ENCODE peak calls at places on chromosomes 7 and 10, in five cellular contexts. One of them, this sample, is unnamed. For H3K4me1, the result is how much of the 10 kb centered on the place peaks cover.

GRCh38 chr7:1707756-1708611 is 37.9 kb downstream of the ELFN1 start:
- DNase-seq in endothelial cell of umbilical vein: no peak
- DNase-seq in neural progenitor cell: no peak
- DNase-seq in ovary: no peak
- DNase-seq in tibial artery: peak
- DNase-seq in this sample: peak

GRCh38 chr7:114979388-114979787 is 57.5 kb downstream of the MDFIC start:
- DNase-seq in endothelial cell of umbilical vein: peak
- DNase-seq in ovary: peak
- DNase-seq in neural progenitor cell: no peak
- DNase-seq in tibial artery: peak
- DNase-seq in this sample: no peak

GRCh38 chr7:18408461-18408860 is 87.1 kb upstream of the HDAC9 start:
- DNase-seq in tibial artery: no peak
- DNase-seq in neural progenitor cell: no peak
- DNase-seq in ovary: no peak
- DNase-seq in endothelial cell of umbilical vein: peak
- DNase-seq in this sample: no peak

GRCh38 chr10:86946215-86947170 is 10.9 kb downstream of the MMRN2 start:
- DNase-seq in ovary: peak
- DNase-seq in tibial artery: peak
- DNase-seq in endothelial cell of umbilical vein: no peak
- DNase-seq in neural progenitor cell: no peak
- DNase-seq in this sample: peak

GRCh38 chr7:129144834-129145668 is 544 bp downstream of the TSPAN33 start:
- DNase-seq in neural progenitor cell: no peak
- DNase-seq in tibial artery: no peak
- DNase-seq in endothelial cell of umbilical vein: no peak
- DNase-seq in ovary: no peak
- DNase-seq in this sample: no peak

GRCh38 chr7:98294798-98295382 is 13.4 kb downstream of the BRI3 start:
- DNase-seq in endothelial cell of umbilical vein: peak
- DNase-seq in neural progenitor cell: peak
- DNase-seq in tibial artery: no peak
- DNase-seq in ovary: no peak
- DNase-seq in this sample: peak

GRCh38 chr10:31536297-31536696 is 217.3 kb downstream of the ZEB1 start:
- DNase-seq in tibial artery: no peak
- DNase-seq in endothelial cell of umbilical vein: peak
- DNase-seq in ovary: no peak
- DNase-seq in neural progenitor cell: no peak
- DNase-seq in this sample: no peak

GRCh38 chr10:79407397-79407796 is 38.0 kb downstream of the ZCCHC24 start:
- DNase-seq in endothelial cell of umbilical vein: no peak
- DNase-seq in ovary: no peak
- DNase-seq in tibial artery: peak
- DNase-seq in neural progenitor cell: no peak
- DNase-seq in this sample: no peak

GRCh38 chr7:140039896-140040295 is 22.9 kb downstream of the PARP12 start:
- DNase-seq in ovary: no peak
- DNase-seq in neural progenitor cell: no peak
- DNase-seq in endothelial cell of umbilical vein: no peak
- DNase-seq in tibial artery: peak
- DNase-seq in this sample: no peak

GRCh38 chr7:118311121-118311803 is 86.8 kb downstream of the ANKRD7 start:
- DNase-seq in neural progenitor cell: no peak
- DNase-seq in tibial artery: no peak
- DNase-seq in endothelial cell of umbilical vein: no peak
- DNase-seq in ovary: no peak
- DNase-seq in this sample: no peak

GRCh38 chr7:51035696-51036095 is 253.0 kb upstream of the GRB10 start:
- DNase-seq in neural progenitor cell: no peak
- DNase-seq in ovary: no peak
- DNase-seq in endothelial cell of umbilical vein: no peak
- DNase-seq in tibial artery: no peak
- DNase-seq in this sample: no peak

GRCh38 chr7:25886387-25887240 is 265.4 kb upstream of the NFE2L3 start:
- DNase-seq in endothelial cell of umbilical vein: no peak
- DNase-seq in ovary: no peak
- DNase-seq in tibial artery: no peak
- DNase-seq in neural progenitor cell: no peak
- DNase-seq in this sample: peak

GRCh38 chr7:30159153-30159552 is 24.4 kb downstream of the MTURN start:
- DNase-seq in ovary: no peak
- DNase-seq in endothelial cell of umbilical vein: no peak
- DNase-seq in tibial artery: no peak
- DNase-seq in neural progenitor cell: no peak
- DNase-seq in this sample: no peak

GRCh38 chr10:46558411-46559185 is 2.1 kb upstream of the GPRIN2 start:
- DNase-seq in neural progenitor cell: no peak
- DNase-seq in endothelial cell of umbilical vein: no peak
- DNase-seq in tibial artery: peak
- DNase-seq in ovary: peak
- DNase-seq in this sample: no peak

GRCh38 chr7:115631782-115632181 is 398.8 kb downstream of the TFEC start:
- DNase-seq in endothelial cell of umbilical vein: no peak
- DNase-seq in ovary: no peak
- DNase-seq in neural progenitor cell: no peak
- DNase-seq in tibial artery: no peak
- DNase-seq in this sample: no peak

GRCh38 chr7:157010588-157011332 is at the start of gene MNX1:
- DNase-seq in endothelial cell of umbilical vein: no peak
- DNase-seq in neural progenitor cell: peak
- DNase-seq in ovary: no peak
- DNase-seq in tibial artery: peak
- DNase-seq in this sample: peak

GRCh38 chr7:140322759-140323158 is 75.6 kb downstream of the SLC37A3 start:
- DNase-seq in ovary: no peak
- DNase-seq in neural progenitor cell: peak
- DNase-seq in tibial artery: no peak
- DNase-seq in endothelial cell of umbilical vein: no peak
- DNase-seq in this sample: no peak

GRCh38 chr10:5557040-5557721 is 32.4 kb downstream of the CALML3 start:
- DNase-seq in ovary: peak
- DNase-seq in endothelial cell of umbilical vein: no peak
- DNase-seq in neural progenitor cell: no peak
- DNase-seq in tibial artery: peak
- DNase-seq in this sample: no peak
- H3K4me1 ChIP-seq in ovary: under half
- H3K4me1 ChIP-seq in endothelial cell of umbilical vein: under half
- H3K4me1 ChIP-seq in neural progenitor cell: under half
- H3K4me1 ChIP-seq in tibial artery: half or more
- H3K4me1 ChIP-seq in this sample: under half

GRCh38 chr10:113681533-113682470 is 2.1 kb downstream of the CASP7 start:
- DNase-seq in ovary: no peak
- DNase-seq in neural progenitor cell: no peak
- DNase-seq in endothelial cell of umbilical vein: peak
- DNase-seq in tibial artery: no peak
- DNase-seq in this sample: no peak
- H3K4me3 ChIP-seq in ovary: no peak
- H3K4me3 ChIP-seq in neural progenitor cell: no peak
- H3K4me3 ChIP-seq in endothelial cell of umbilical vein: no peak
- H3K4me3 ChIP-seq in tibial artery: no peak
- H3K4me3 ChIP-seq in this sample: no peak

GRCh38 chr10:123381271-123381670 is 227.1 kb downstream of the BUB3 start:
- DNase-seq in endothelial cell of umbilical vein: no peak
- DNase-seq in neural progenitor cell: no peak
- DNase-seq in ovary: no peak
- DNase-seq in tibial artery: no peak
- DNase-seq in this sample: no peak

GRCh38 chr10:123379156-123379555 is 225.0 kb downstream of the BUB3 start:
- DNase-seq in neural progenitor cell: no peak
- DNase-seq in ovary: no peak
- DNase-seq in endothelial cell of umbilical vein: no peak
- DNase-seq in tibial artery: no peak
- DNase-seq in this sample: no peak

GRCh38 chr10:123377883-123378282 is 223.7 kb downstream of the BUB3 start:
- DNase-seq in endothelial cell of umbilical vein: no peak
- DNase-seq in neural progenitor cell: no peak
- DNase-seq in ovary: no peak
- DNase-seq in tibial artery: no peak
- DNase-seq in this sample: no peak

GRCh38 chr10:123378302-123378701 is 224.1 kb downstream of the BUB3 start:
- DNase-seq in tibial artery: no peak
- DNase-seq in ovary: no peak
- DNase-seq in endothelial cell of umbilical vein: no peak
- DNase-seq in neural progenitor cell: no peak
- DNase-seq in this sample: no peak

GRCh38 chr10:123380491-123381085 is 226.4 kb downstream of the BUB3 start:
- DNase-seq in tibial artery: no peak
- DNase-seq in ovary: no peak
- DNase-seq in endothelial cell of umbilical vein: no peak
- DNase-seq in neural progenitor cell: peak
- DNase-seq in this sample: no peak
- TF ChIP-seq CTCF in tibial artery: no peak
- TF ChIP-seq CTCF in ovary: no peak
- TF ChIP-seq CTCF in endothelial cell of umbilical vein: no peak
- TF ChIP-seq CTCF in neural progenitor cell: peak
- TF ChIP-seq CTCF in this sample: peak

GRCh38 chr7:40780431-40780830 is 645.6 kb downstream of the SUGCT start:
- DNase-seq in endothelial cell of umbilical vein: no peak
- DNase-seq in tibial artery: no peak
- DNase-seq in ovary: no peak
- DNase-seq in neural progenitor cell: no peak
- DNase-seq in this sample: no peak
- H3K4me1 ChIP-seq in endothelial cell of umbilical vein: under half
- H3K4me1 ChIP-seq in tibial artery: under half
- H3K4me1 ChIP-seq in ovary: under half
- H3K4me1 ChIP-seq in neural progenitor cell: under half
- H3K4me1 ChIP-seq in this sample: under half

GRCh38 chr10:21501731-21502370 is 23.6 kb downstream of the SKIDA1 start:
- DNase-seq in neural progenitor cell: peak
- DNase-seq in ovary: no peak
- DNase-seq in endothelial cell of umbilical vein: no peak
- DNase-seq in tibial artery: no peak
- DNase-seq in this sample: no peak

GRCh38 chr10:21501109-21501508 is 24.4 kb downstream of the SKIDA1 start:
- DNase-seq in ovary: no peak
- DNase-seq in neural progenitor cell: peak
- DNase-seq in tibial artery: no peak
- DNase-seq in endothelial cell of umbilical vein: no peak
- DNase-seq in this sample: no peak

GRCh38 chr10:21499580-21499909 is 25.9 kb downstream of the SKIDA1 start:
- DNase-seq in neural progenitor cell: no peak
- DNase-seq in endothelial cell of umbilical vein: no peak
- DNase-seq in tibial artery: no peak
- DNase-seq in ovary: no peak
- DNase-seq in this sample: no peak

GRCh38 chr10:21499910-21500577 is 25.4 kb downstream of the SKIDA1 start:
- DNase-seq in neural progenitor cell: peak
- DNase-seq in endothelial cell of umbilical vein: no peak
- DNase-seq in tibial artery: no peak
- DNase-seq in ovary: no peak
- DNase-seq in this sample: no peak

DNA sequence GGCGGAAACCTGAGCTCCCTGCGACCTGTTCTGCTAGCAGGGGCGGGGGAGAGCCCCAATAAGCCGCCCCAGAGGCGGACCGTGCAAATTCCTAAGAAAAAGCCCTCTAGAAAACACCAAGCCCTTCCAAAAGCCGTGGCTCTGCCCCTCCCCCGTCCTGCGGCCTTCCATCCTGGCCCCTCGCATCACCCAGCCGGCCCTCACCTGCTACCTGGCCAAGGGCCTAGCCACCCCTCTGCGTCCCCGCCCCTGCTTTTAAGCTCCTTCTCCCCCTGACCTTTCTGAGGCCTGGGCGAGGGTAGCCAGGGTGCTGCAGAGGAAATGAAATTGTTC is 24.9 kb downstream of the SKIDA1 start:
- DNase-seq in ovary: no peak
- DNase-seq in endothelial cell of umbilical vein: no peak
- DNase-seq in neural progenitor cell: peak
- DNase-seq in tibial artery: no peak
- DNase-seq in this sample: no peak
- H3K4me3 ChIP-seq in ovary: no peak
- H3K4me3 ChIP-seq in endothelial cell of umbilical vein: no peak
- H3K4me3 ChIP-seq in neural progenitor cell: peak
- H3K4me3 ChIP-seq in tibial artery: peak
- H3K4me3 ChIP-seq in this sample: no peak

GRCh38 chr7:142024547-142024946 is 28.9 kb downstream of the MGAM start:
- DNase-seq in tibial artery: no peak
- DNase-seq in ovary: no peak
- DNase-seq in endothelial cell of umbilical vein: no peak
- DNase-seq in neural progenitor cell: no peak
- DNase-seq in this sample: no peak

GRCh38 chr7:142030846-142031245 is 35.2 kb downstream of the MGAM start:
- DNase-seq in endothelial cell of umbilical vein: no peak
- DNase-seq in ovary: no peak
- DNase-seq in tibial artery: no peak
- DNase-seq in neural progenitor cell: no peak
- DNase-seq in this sample: no peak

GRCh38 chr7:142033154-142033553 is 37.5 kb downstream of the MGAM start:
- DNase-seq in neural progenitor cell: no peak
- DNase-seq in ovary: no peak
- DNase-seq in tibial artery: no peak
- DNase-seq in endothelial cell of umbilical vein: no peak
- DNase-seq in this sample: no peak

GRCh38 chr7:142025896-142026295 is 30.2 kb downstream of the MGAM start:
- DNase-seq in tibial artery: no peak
- DNase-seq in ovary: no peak
- DNase-seq in neural progenitor cell: no peak
- DNase-seq in endothelial cell of umbilical vein: no peak
- DNase-seq in this sample: no peak

GRCh38 chr7:142030294-142030693 is 34.6 kb downstream of the MGAM start:
- DNase-seq in ovary: no peak
- DNase-seq in tibial artery: no peak
- DNase-seq in endothelial cell of umbilical vein: no peak
- DNase-seq in neural progenitor cell: peak
- DNase-seq in this sample: no peak
- TF ChIP-seq CTCF in ovary: no peak
- TF ChIP-seq CTCF in tibial artery: no peak
- TF ChIP-seq CTCF in endothelial cell of umbilical vein: no peak
- TF ChIP-seq CTCF in neural progenitor cell: peak
- TF ChIP-seq CTCF in this sample: no peak

GRCh38 chr7:108310351-108310750 is 145.9 kb downstream of the NRCAM start:
- DNase-seq in neural progenitor cell: no peak
- DNase-seq in tibial artery: no peak
- DNase-seq in ovary: no peak
- DNase-seq in endothelial cell of umbilical vein: peak
- DNase-seq in this sample: no peak
- H3K4me1 ChIP-seq in neural progenitor cell: under half
- H3K4me1 ChIP-seq in tibial artery: under half
- H3K4me1 ChIP-seq in ovary: under half
- H3K4me1 ChIP-seq in endothelial cell of umbilical vein: half or more
- H3K4me1 ChIP-seq in this sample: half or more

GRCh38 chr10:19493917-19494316 is 322.3 kb upstream of the PLXDC2 start:
- DNase-seq in neural progenitor cell: no peak
- DNase-seq in endothelial cell of umbilical vein: no peak
- DNase-seq in ovary: no peak
- DNase-seq in tibial artery: no peak
- DNase-seq in this sample: no peak
- H3K4me3 ChIP-seq in neural progenitor cell: no peak
- H3K4me3 ChIP-seq in endothelial cell of umbilical vein: no peak
- H3K4me3 ChIP-seq in ovary: no peak
- H3K4me3 ChIP-seq in tibial artery: no peak
- H3K4me3 ChIP-seq in this sample: no peak

GRCh38 chr10:122154733-122155366 is 116.2 kb upstream of the BTBD16 start:
- DNase-seq in tibial artery: peak
- DNase-seq in neural progenitor cell: peak
- DNase-seq in endothelial cell of umbilical vein: no peak
- DNase-seq in ovary: peak
- DNase-seq in this sample: no peak
- TF ChIP-seq CTCF in tibial artery: no peak
- TF ChIP-seq CTCF in neural progenitor cell: no peak
- TF ChIP-seq CTCF in endothelial cell of umbilical vein: no peak
- TF ChIP-seq CTCF in ovary: no peak
- TF ChIP-seq CTCF in this sample: no peak

This sample was measured in BE2C.